ENCODE peak calls at places on chromosome 12, in six cellular contexts. One of them, this sample, is unnamed.

GRCh38 chr12:697426-697825 is 34.2 kb upstream of the NINJ2 start:
- DNase-seq in NCI-H1694: no peak
- DNase-seq in aorta: no peak
- DNase-seq in fibroblast of pulmonary artery: no peak
- DNase-seq in cardiac septum: no peak
- DNase-seq in NCI-H1105: no peak
- DNase-seq in this sample: no peak

GRCh38 chr12:109765493-109765810 is 51.8 kb downstream of the FAM222A start:
- DNase-seq in NCI-H1105: no peak
- DNase-seq in aorta: peak
- DNase-seq in NCI-H1694: no peak
- DNase-seq in fibroblast of pulmonary artery: no peak
- DNase-seq in cardiac septum: no peak
- DNase-seq in this sample: no peak

GRCh38 chr12:13097526-13097925 is 5.9 kb downstream of the GSG1 start:
- DNase-seq in aorta: no peak
- DNase-seq in NCI-H1105: no peak
- DNase-seq in cardiac septum: no peak
- DNase-seq in fibroblast of pulmonary artery: no peak
- DNase-seq in NCI-H1694: no peak
- DNase-seq in this sample: no peak

GRCh38 chr12:14614704-14615121 is 47.0 kb upstream of the PLBD1 start:
- DNase-seq in aorta: no peak
- DNase-seq in NCI-H1105: no peak
- DNase-seq in NCI-H1694: no peak
- DNase-seq in cardiac septum: no peak
- DNase-seq in fibroblast of pulmonary artery: no peak
- DNase-seq in this sample: no peak

GRCh38 chr12:10457760-10458159 is 4.6 kb upstream of the KLRC1 start:
- DNase-seq in fibroblast of pulmonary artery: no peak
- DNase-seq in cardiac septum: no peak
- DNase-seq in NCI-H1105: no peak
- DNase-seq in NCI-H1694: no peak
- DNase-seq in aorta: no peak
- DNase-seq in this sample: no peak

GRCh38 chr12:15256760-15257159 is 35.5 kb upstream of the RERG start:
- DNase-seq in aorta: no peak
- DNase-seq in NCI-H1694: no peak
- DNase-seq in cardiac septum: no peak
- DNase-seq in NCI-H1105: no peak
- DNase-seq in fibroblast of pulmonary artery: peak
- DNase-seq in this sample: no peak

GRCh38 chr12:7241404-7242005 is 52.0 kb downstream of the PEX5 start:
- DNase-seq in NCI-H1694: no peak
- DNase-seq in aorta: no peak
- DNase-seq in NCI-H1105: no peak
- DNase-seq in fibroblast of pulmonary artery: peak
- DNase-seq in cardiac septum: no peak
- DNase-seq in this sample: no peak

GRCh38 chr12:41368006-41368405 is 179.9 kb downstream of the PDZRN4 start:
- DNase-seq in NCI-H1694: no peak
- DNase-seq in cardiac septum: no peak
- DNase-seq in aorta: no peak
- DNase-seq in NCI-H1105: no peak
- DNase-seq in fibroblast of pulmonary artery: peak
- DNase-seq in this sample: no peak

GRCh38 chr12:5083955-5084849 is 40.5 kb downstream of the KCNA5 start:
- DNase-seq in fibroblast of pulmonary artery: peak
- DNase-seq in cardiac septum: no peak
- DNase-seq in NCI-H1105: peak
- DNase-seq in aorta: no peak
- DNase-seq in NCI-H1694: peak
- DNase-seq in this sample: peak